ENCODE peak calls at places on chromosomes 1 and 21, in four cellular contexts. A is SK-N-DZ, U is head of caudate nucleus, H is mammary epithelial cell. X is an unnamed sample.

GRCh38 chr1:51061231-51061943 is 40.6 kb upstream of the C1orf185 start:
- DNase-seq in U (no peak), A (no peak), H (peak; percentile 50), X (no peak)

GRCh38 chr1:211319892-211320291 is 6.7 kb upstream of the TRAF5 start:
- DNase-seq in H (no peak), A (no peak), U (no peak), X (no peak)

GRCh38 chr1:209190591-209191241 is 392.8 kb upstream of the CAMK1G start:
- DNase-seq in H (peak; percentile 43), A (peak; percentile 77), U (peak; percentile 4), X (peak; percentile 93)

GRCh38 chr1:51955797-51956527 is 34.5 kb downstream of the RAB3B start:
- DNase-seq in H (no peak), U (no peak), A (peak; percentile 83), X (peak; percentile 45)

GRCh38 chr1:53260631-53261247 is 22.4 kb upstream of the MAGOH start:
- DNase-seq in U (no peak), H (no peak), A (no peak), X (peak; percentile 60)

GRCh38 chr1:71666609-71667008 is 585.8 kb upstream of the ZRANB2 start:
- DNase-seq in A (no peak), H (no peak), U (no peak), X (no peak)

GRCh38 chr1:89865498-89866385 is 44.9 kb downstream of the LRRC8D start:
- DNase-seq in A (no peak), H (peak; percentile 69), U (no peak), X (no peak)

GRCh38 chr1:9332513-9333143 is 39.9 kb downstream of the SPSB1 start:
- DNase-seq in U (no peak), A (no peak), H (no peak), X (no peak)

GRCh38 chr1:159828916-159829634 is 2.4 kb downstream of the SLAMF8 start:
- DNase-seq in A (peak; percentile 50), H (no peak), U (peak; percentile 37), X (peak; percentile 74)

GRCh38 chr1:203271018-203271743 is 34.1 kb upstream of the BTG2 start:
- DNase-seq in H (peak; percentile 51), U (no peak), A (peak; percentile 63), X (peak; percentile 91)

GRCh38 chr1:211928222-211928856 is 97.8 kb upstream of the LPGAT1 start:
- DNase-seq in U (no peak), H (peak; percentile 92), A (no peak), X (no peak)

GRCh38 chr1:147541672-147542548 is 609 bp downstream of the BCL9 start:
- DNase-seq in A (no peak), U (peak; percentile 43), H (no peak), X (peak; percentile 77)

GRCh38 chr1:9735800-9736199 is 84.3 kb downstream of the PIK3CD start:
- DNase-seq in U (no peak), H (no peak), A (no peak), X (no peak)

GRCh38 chr1:226109829-226110248 is 47.3 kb downstream of the H3-3A start:
- DNase-seq in A (peak; percentile 90), H (peak; percentile 82), U (peak; percentile 90), X (peak; percentile 99)

GRCh38 chr1:208272311-208272710 is 28.1 kb upstream of the PLXNA2 start:
- DNase-seq in U (no peak), A (no peak), H (no peak), X (peak; percentile 69)

GRCh38 chr1:155976062-155976912 is 2.1 kb downstream of the ARHGEF2 start:
- DNase-seq in A (no peak), U (peak; percentile 39), H (peak; percentile 55), X (peak; percentile 93)

GRCh38 chr1:181033128-181033798 is 520 bp upstream of the MR1 start:
- DNase-seq in U (peak; percentile 14), A (peak; percentile 9), H (peak; percentile 90), X (peak; percentile 36)

GRCh38 chr1:162560303-162561036 is 1.1 kb upstream of the UAP1 start:
- DNase-seq in U (no peak), H (no peak), A (no peak), X (peak; percentile 52)

GRCh38 chr1:159239551-159240220 is 35.0 kb downstream of the ACKR1 start:
- DNase-seq in U (no peak), A (no peak), H (peak; percentile 26), X (no peak)

GRCh38 chr21:45478115-45478801 is 64.0 kb downstream of the SLC19A1 start:
- DNase-seq in H (no peak), U (peak; percentile 62), A (peak; percentile 66), X (peak; percentile 85)

GRCh38 chr1:202247104-202247503 is 53.5 kb downstream of the LGR6 start:
- DNase-seq in H (no peak), A (no peak), U (no peak), X (no peak)

GRCh38 chr1:53971718-53972117 is 25.6 kb downstream of the LRRC42 start:
- DNase-seq in U (no peak), A (no peak), H (no peak), X (no peak)

GRCh38 chr1:44089371-44090070 is 29.1 kb upstream of the KLF17 start:
- DNase-seq in H (no peak), A (no peak), U (no peak), X (no peak)

GRCh38 chr21:33968998-33969353 is 53.4 kb upstream of the ATP5PO start:
- DNase-seq in A (no peak), H (no peak), U (no peak), X (no peak)

GRCh38 chr1:237509748-237510147 is 381.0 kb downstream of the ZP4 start:
- DNase-seq in A (no peak), H (no peak), U (no peak), X (no peak)

GRCh38 chr1:8004803-8005573 is 21.1 kb downstream of the ERRFI1 start:
- DNase-seq in H (peak; percentile 99), U (no peak), A (peak; percentile 61), X (no peak)

GRCh38 chr1:16386454-16387113 is 19.5 kb downstream of the SZRD1 start:
- DNase-seq in U (peak; percentile 40), A (no peak), H (peak; percentile 80), X (no peak)

GRCh38 chr1:194225781-194226180 is 1039.4 kb upstream of the B3GALT2 start:
- DNase-seq in U (no peak), H (no peak), A (no peak), X (no peak)

GRCh38 chr1:109718495-109718894 is 6.4 kb downstream of the GSTM5 start:
- DNase-seq in U (no peak), A (peak; percentile 27), H (peak; percentile 21), X (no peak)